ENCODE peak calls at places on chromosomes 2 and 18, in ten cellular contexts. V is heart right ventricle; N is neural progenitor cell; B is NCI-H2029; G is A549; X is GM12865; O is stimulated activated CD4-positive, alpha-beta T cell treated with anti-CD3 and anti-CD28 coated beads, Interleukin-1b, Interleukin-23, amount 100 ng/mL, for 48 hours; P is mesothelial cell of epicardium; U is left colon; Y is putamen. K is an unnamed sample.

GRCh38 chr2:238475571-238475970 is 48.8 kb downstream of the ASB1 start:
- DNase-seq in V (no peak), N (no peak), B (no peak), G (no peak), X (no peak), O (no peak), P (no peak), U (no peak), Y (no peak), K (no peak)

GRCh38 chr2:79487371-79487770 is 25.5 kb upstream of the CTNNA2 start:
- DNase-seq in V (no peak), N (no peak), B (no peak), G (no peak), X (no peak), O (no peak), P (no peak), U (no peak), Y (no peak), K (no peak)

GRCh38 chr2:157587576-157587975 is 41.1 kb downstream of the ACVR1C start:
- DNase-seq in V (no peak), N (peak), B (no peak), G (no peak), X (no peak), O (no peak), P (no peak), U (no peak), Y (no peak), K (no peak)

GRCh38 chr2:198471291-198471690 is 666.9 kb downstream of the PLCL1 start:
- DNase-seq in V (no peak), N (peak), B (no peak), G (no peak), X (no peak), O (no peak), P (no peak), U (no peak), Y (no peak), K (no peak)

GRCh38 chr18:12432196-12432595 is 24.5 kb downstream of the PRELID3A start:
- DNase-seq in V (no peak), N (no peak), B (no peak), G (no peak), X (no peak), O (no peak), P (no peak), U (no peak), Y (no peak), K (no peak)

GRCh38 chr2:36137612-36138011 is 218.0 kb upstream of the CRIM1 start:
- DNase-seq in V (no peak), N (no peak), B (no peak), G (no peak), X (no peak), O (no peak), P (no peak), U (no peak), Y (no peak), K (no peak)

GRCh38 chr2:80002761-80003160 is 301.8 kb downstream of the LRRTM1 start:
- DNase-seq in V (no peak), N (no peak), B (no peak), G (no peak), X (no peak), O (no peak), P (no peak), U (no peak), Y (no peak), K (no peak)

GRCh38 chr2:109376115-109376514 is 237.7 kb downstream of the SEPTIN10 start:
- DNase-seq in V (no peak), N (no peak), B (no peak), G (no peak), X (no peak), O (no peak), P (peak), U (peak), Y (no peak), K (no peak)

GRCh38 chr2:231680284-231680991 is 27.9 kb upstream of the PTMA start:
- DNase-seq in V (peak), N (peak), B (peak), G (no peak), X (peak), O (no peak), P (peak), U (peak), Y (no peak), K (no peak)

GRCh38 chr2:215529271-215529670 is 93.4 kb upstream of the FN1 start:
- DNase-seq in V (no peak), N (no peak), B (no peak), G (no peak), X (no peak), O (no peak), P (no peak), U (no peak), Y (no peak), K (no peak)

GRCh38 chr2:74368499-74368898 is 11.6 kb downstream of the DCTN1 start:
- DNase-seq in V (no peak), N (no peak), B (no peak), G (no peak), X (no peak), O (no peak), P (no peak), U (no peak), Y (no peak), K (no peak)

GRCh38 chr2:99602475-99602874 is 112.7 kb upstream of the REV1 start:
- DNase-seq in V (no peak), N (no peak), B (no peak), G (no peak), X (no peak), O (no peak), P (no peak), U (no peak), Y (no peak), K (no peak)

GRCh38 chr2:36322108-36322507 is 33.5 kb upstream of the CRIM1 start:
- DNase-seq in V (no peak), N (peak), B (no peak), G (no peak), X (no peak), O (no peak), P (no peak), U (no peak), Y (peak), K (no peak)

GRCh38 chr2:19607400-19607799 is 249.0 kb upstream of the OSR1 start:
- DNase-seq in V (no peak), N (no peak), B (no peak), G (peak), X (no peak), O (no peak), P (no peak), U (no peak), Y (no peak), K (no peak)

GRCh38 chr2:47373747-47374146 is 29.2 kb upstream of the MSH2 start:
- DNase-seq in V (no peak), N (peak), B (no peak), G (peak), X (no peak), O (no peak), P (peak), U (no peak), Y (no peak), K (no peak)

GRCh38 chr18:21141678-21142422 is 30.2 kb upstream of the ROCK1 start:
- DNase-seq in V (no peak), N (no peak), B (no peak), G (no peak), X (no peak), O (no peak), P (no peak), U (no peak), Y (no peak), K (no peak)

GRCh38 chr18:28973324-28973723 is 796.4 kb upstream of the CDH2 start:
- DNase-seq in V (no peak), N (no peak), B (no peak), G (no peak), X (no peak), O (no peak), P (no peak), U (no peak), Y (no peak), K (no peak)

GRCh38 chr2:148338544-148338943 is 306.0 kb upstream of the EPC2 start:
- DNase-seq in V (no peak), N (no peak), B (no peak), G (no peak), X (no peak), O (no peak), P (no peak), U (no peak), Y (no peak), K (no peak)

GRCh38 chr2:44778221-44778654 is 163.3 kb upstream of the SIX3 start:
- DNase-seq in V (no peak), N (peak), B (no peak), G (no peak), X (no peak), O (no peak), P (no peak), U (no peak), Y (no peak), K (no peak)

GRCh38 chr2:162090109-162090508 is 16.1 kb upstream of the DPP4 start:
- DNase-seq in V (no peak), N (peak), B (no peak), G (no peak), X (no peak), O (no peak), P (no peak), U (no peak), Y (no peak), K (no peak)

GRCh38 chr2:47056374-47056773 is 98.7 kb downstream of the STPG4 start:
- DNase-seq in V (no peak), N (no peak), B (no peak), G (no peak), X (no peak), O (no peak), P (no peak), U (no peak), Y (no peak), K (no peak)

GRCh38 chr2:240231838-240232244 is 91.4 kb upstream of the OTOS start:
- DNase-seq in V (peak), N (no peak), B (no peak), G (no peak), X (no peak), O (no peak), P (peak), U (no peak), Y (no peak), K (no peak)

GRCh38 chr18:5285326-5285725 is 10.2 kb downstream of the ZBTB14 start:
- DNase-seq in V (no peak), N (no peak), B (peak), G (no peak), X (no peak), O (no peak), P (no peak), U (no peak), Y (no peak), K (no peak)

GRCh38 chr18:78939105-78939504 is 40.5 kb upstream of the SALL3 start:
- DNase-seq in V (no peak), N (no peak), B (no peak), G (no peak), X (no peak), O (peak), P (no peak), U (no peak), Y (no peak), K (no peak)

GRCh38 chr2:197286805-197287595 is 23.6 kb downstream of the ANKRD44 start:
- DNase-seq in V (peak), N (no peak), B (peak), G (peak), X (peak), O (peak), P (no peak), U (peak), Y (peak), K (peak)

GRCh38 chr2:128311216-128311754 is 7.4 kb downstream of the HS6ST1 start:
- DNase-seq in V (peak), N (no peak), B (no peak), G (no peak), X (no peak), O (no peak), P (peak), U (no peak), Y (no peak), K (no peak)

GRCh38 chr2:97748397-97748796 is 35.0 kb downstream of the ZAP70 start:
- DNase-seq in V (peak), N (peak), B (no peak), G (peak), X (peak), O (peak), P (no peak), U (peak), Y (no peak), K (peak)

GRCh38 chr2:1854747-1855146 is 110.4 kb upstream of the PXDN start:
- DNase-seq in V (peak), N (peak), B (no peak), G (peak), X (no peak), O (peak), P (peak), U (no peak), Y (peak), K (peak)

GRCh38 chr2:158745067-158745865 is 49.9 kb upstream of the DAPL1 start:
- DNase-seq in V (peak), N (peak), B (no peak), G (peak), X (peak), O (peak), P (no peak), U (peak), Y (peak), K (peak)

GRCh38 chr18:24176727-24177416 is 38.0 kb downstream of the CABYR start:
- DNase-seq in V (peak), N (peak), B (no peak), G (peak), X (peak), O (peak), P (peak), U (peak), Y (peak), K (peak)

K was measured in GM20000.